ENCODE peak calls at places on chromosomes 6 and 20, in four cellular contexts. U, L, O and X are unnamed samples.

GRCh38 chr6:10269814-10270472 is 144.9 kb downstream of the TFAP2A start:
- DNase-seq in L (no peak), U (no peak), O (no peak), X (no peak)

GRCh38 chr6:146913842-146914562 is 290.2 kb upstream of the STXBP5 start:
- DNase-seq in O (peak; percentile 65), L (peak; percentile 89), U (peak; percentile 99), X (peak; percentile 59)

GRCh38 chr6:44117397-44118128 is 9.7 kb downstream of the MRPL14 start:
- DNase-seq in O (no peak), L (no peak), U (no peak), X (no peak)

GRCh38 chr6:16716450-16716858 is 44.8 kb downstream of the ATXN1 start:
- DNase-seq in O (no peak), U (no peak), L (no peak), X (no peak)

GRCh38 chr20:22821826-22822225 is 213.3 kb upstream of the SSTR4 start:
- DNase-seq in O (no peak), L (no peak), U (no peak), X (no peak)

GRCh38 chr6:1903780-1904493 is 294.2 kb downstream of the FOXC1 start:
- DNase-seq in L (no peak), U (no peak), O (no peak), X (no peak)

GRCh38 chr6:136158398-136158797 is 91.7 kb downstream of the MTFR2 start:
- DNase-seq in O (no peak), L (no peak), U (no peak), X (no peak)

GRCh38 chr20:53149184-53149651 is 177.1 kb downstream of the TSHZ2 start:
- DNase-seq in L (no peak), U (no peak), O (no peak), X (no peak)

GRCh38 chr6:63391203-63391970 is 71.6 kb upstream of the LGSN start:
- DNase-seq in U (no peak), L (no peak), O (no peak), X (no peak)

GRCh38 chr6:42441059-42441471 is 10.7 kb downstream of the TRERF1 start:
- DNase-seq in O (no peak), L (no peak), U (peak; percentile 81), X (peak; percentile 37)

GRCh38 chr6:165832471-165832836 is 169.4 kb upstream of the PDE10A start:
- DNase-seq in O (no peak), L (no peak), U (no peak), X (no peak)

GRCh38 chr20:58071991-58072390 is 156.5 kb downstream of the ANKRD60 start:
- DNase-seq in L (no peak), U (no peak), O (no peak), X (no peak)

GRCh38 chr6:158060447-158061360 is 79.0 kb downstream of the SYNJ2 start:
- DNase-seq in O (no peak), L (no peak), U (peak; percentile 94), X (no peak)

GRCh38 chr20:59322813-59323469 is 22.5 kb downstream of the EDN3 start:
- DNase-seq in U (no peak), L (no peak), O (no peak), X (no peak)

GRCh38 chr20:62805365-62805710 is 703 bp downstream of the OGFR start:
- DNase-seq in L (no peak), U (no peak), O (no peak), X (no peak)

GRCh38 chr20:60851826-60852704 is 400.0 kb upstream of the CDH4 start:
- DNase-seq in U (no peak), O (peak; percentile 17), L (peak; percentile 76), X (peak; percentile 72)

GRCh38 chr20:61280217-61280980 is 28.3 kb downstream of the CDH4 start:
- DNase-seq in O (no peak), U (no peak), L (no peak), X (no peak)

GRCh38 chr20:61099786-61100185 is 152.3 kb upstream of the CDH4 start:
- DNase-seq in O (no peak), U (no peak), L (no peak), X (no peak)

GRCh38 chr6:130593200-130593599 is 227.4 kb downstream of the TMEM200A start:
- DNase-seq in O (no peak), U (no peak), L (no peak), X (no peak)

GRCh38 chr6:136161950-136162349 is 88.2 kb downstream of the MTFR2 start:
- DNase-seq in U (no peak), L (no peak), O (no peak), X (no peak)

GRCh38 chr20:50191065-50191565 is 485 bp downstream of the CEBPB start:
- DNase-seq in L (no peak), O (no peak), U (no peak), X (peak; percentile 68)

GRCh38 chr6:87436435-87436834 is 28.7 kb downstream of the CFAP206 start:
- DNase-seq in U (peak; percentile 73), O (peak; percentile 82), L (peak; percentile 77), X (peak; percentile 69)

GRCh38 chr6:34696739-34697543 is at the start of gene ILRUN:
- DNase-seq in O (peak; percentile 95), L (peak; percentile 94), U (peak; percentile 92), X (peak; percentile 98)

GRCh38 chr20:11810316-11811130 is 107.2 kb upstream of the BTBD3 start:
- DNase-seq in O (no peak), L (no peak), U (peak; percentile 91), X (no peak)

GRCh38 chr20:54366669-54367068 is 108.7 kb upstream of the DOK5 start:
- DNase-seq in O (no peak), U (no peak), L (no peak), X (no peak)

GRCh38 chr6:46246081-46246480 is 75.3 kb upstream of the ENPP5 start:
- DNase-seq in O (no peak), U (no peak), L (no peak), X (no peak)

GRCh38 chr6:135183532-135184440 is 2.7 kb downstream of the MYB start:
- DNase-seq in L (peak; percentile 85), U (peak; percentile 28), O (peak; percentile 23), X (no peak)

GRCh38 chr6:135424385-135424784 is 73.2 kb downstream of the AHI1 start:
- DNase-seq in U (no peak), O (no peak), L (no peak), X (no peak)

GRCh38 chr6:47438481-47439347 is 38.9 kb upstream of the CD2AP start:
- DNase-seq in U (no peak), L (no peak), O (no peak), X (no peak)

DNA sequence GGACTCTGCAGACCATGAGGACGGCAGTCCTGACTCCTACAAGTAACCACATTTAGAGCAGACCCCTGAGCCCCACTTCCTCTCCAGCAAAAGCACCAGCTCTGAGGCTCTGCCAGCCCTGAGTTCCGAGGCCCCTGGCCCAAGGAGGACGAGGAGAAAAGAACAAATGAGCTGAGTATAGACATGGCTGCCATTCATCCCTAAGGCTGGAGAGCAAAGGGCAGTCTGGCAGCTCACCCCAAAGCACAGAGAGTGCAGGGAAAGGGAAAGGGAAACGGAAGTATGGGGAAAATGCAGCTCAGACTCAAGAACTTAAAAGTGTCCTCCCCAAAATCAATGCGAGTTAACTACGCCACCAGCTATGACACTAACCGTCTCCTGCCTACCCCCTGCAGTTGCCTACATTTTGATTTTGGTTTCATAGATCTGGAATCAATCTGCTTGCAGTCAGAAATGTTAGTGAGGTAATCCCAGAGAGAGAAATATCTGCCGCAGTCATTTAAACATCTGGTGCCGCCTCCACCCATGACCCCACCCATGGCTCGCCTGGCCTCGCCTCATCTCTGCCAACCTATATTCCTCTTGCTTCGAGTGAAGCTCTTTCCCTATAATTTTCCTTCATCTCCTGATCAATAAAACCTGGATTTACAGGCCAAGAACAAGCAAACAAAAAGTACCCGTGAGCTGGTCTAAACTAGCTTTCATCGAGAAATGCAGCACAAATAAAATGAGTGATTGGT is 49.6 kb upstream of the AFDN start:
- DNase-seq in L (no peak), O (no peak), U (no peak), X (no peak)
- H3K14ac ChIP-seq in L (no peak overlapping the region), O (no peak overlapping the region), U (no peak overlapping the region), X (no peak overlapping the region)

DNA sequence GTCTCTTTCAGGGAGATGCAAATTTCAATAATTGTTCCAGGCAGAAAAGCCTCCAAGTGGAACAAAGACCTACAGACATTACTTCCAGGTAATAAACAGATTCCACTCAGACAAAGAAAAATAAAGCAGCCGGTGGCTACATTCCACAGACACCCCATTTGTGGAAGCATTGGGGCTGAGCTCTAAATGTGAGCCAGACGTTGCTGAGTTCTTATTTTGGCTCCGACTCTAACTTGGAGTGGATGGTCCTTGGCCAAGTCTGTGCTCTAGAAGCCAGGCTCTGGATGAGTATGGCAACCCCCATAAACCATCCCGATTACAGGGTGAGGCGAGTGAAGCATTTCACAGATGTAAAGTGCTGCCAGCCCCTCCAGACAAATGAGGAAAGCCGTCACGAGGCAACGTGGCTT is 6.6 kb downstream of the TRAM2 start:
- DNase-seq in U (no peak), O (no peak), L (no peak), X (no peak)
- H3K14ac ChIP-seq in U (peak overlapping the region; percentile 42), O (no peak overlapping the region), L (peak overlapping the region; percentile 11), X (no peak overlapping the region)

GRCh38 chr20:37346526-37347346 is 796 bp downstream of the SRC start:
- DNase-seq in L (peak; percentile 42), U (no peak), O (peak; percentile 38), X (no peak)

GRCh38 chr20:37348643-37349516 is 2.9 kb downstream of the SRC start:
- DNase-seq in U (no peak), O (no peak), L (no peak), X (no peak)

GRCh38 chr20:37347347-37347823 is 1.4 kb downstream of the SRC start:
- DNase-seq in O (no peak), L (no peak), U (no peak), X (no peak)

GRCh38 chr20:37349517-37350491 is 3.9 kb downstream of the SRC start:
- DNase-seq in O (no peak), U (peak; percentile 17), L (peak; percentile 24), X (no peak)

DNA sequence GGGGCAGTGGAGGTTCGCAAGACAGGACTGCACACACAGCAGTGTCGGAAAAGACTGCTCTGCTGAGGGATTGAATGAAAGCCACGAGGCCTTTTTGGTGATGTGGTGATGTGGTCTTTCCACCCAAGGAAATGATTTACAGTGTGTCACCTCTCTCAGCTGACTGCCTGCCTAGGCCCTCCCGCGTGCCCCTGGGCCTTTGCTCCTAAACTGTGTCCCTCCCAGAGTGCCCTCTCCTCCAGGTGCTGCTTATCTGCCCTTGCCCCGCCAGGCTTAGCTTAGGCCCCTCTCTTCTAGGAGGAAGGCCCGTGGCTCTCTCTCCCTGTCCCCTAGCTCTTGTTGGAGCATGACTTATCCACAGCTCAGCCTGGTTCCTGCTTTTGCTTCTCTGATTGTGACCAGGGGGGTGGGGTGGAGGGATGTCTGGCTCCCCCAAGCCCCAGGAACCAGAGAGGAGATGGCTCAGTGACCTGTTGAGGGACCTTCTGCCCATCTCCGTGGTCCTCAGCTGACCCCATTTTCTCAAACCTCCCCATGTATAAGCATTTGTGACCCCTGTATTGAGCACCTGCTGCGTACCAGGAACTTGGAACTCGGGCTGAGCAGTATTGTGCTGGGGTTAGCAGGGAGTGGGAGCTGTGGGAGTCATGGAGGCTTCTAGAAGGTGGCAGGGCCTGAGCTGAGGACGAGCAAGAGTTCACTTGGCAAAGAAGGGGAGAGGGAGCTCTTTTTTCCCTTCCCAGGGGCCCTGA is 2.1 kb downstream of the SRC start:
- DNase-seq in L (no peak), U (no peak), O (no peak), X (no peak)
- H3K14ac ChIP-seq in L (no peak overlapping the region), U (no peak overlapping the region), O (no peak overlapping the region), X (no peak overlapping the region)

DNA sequence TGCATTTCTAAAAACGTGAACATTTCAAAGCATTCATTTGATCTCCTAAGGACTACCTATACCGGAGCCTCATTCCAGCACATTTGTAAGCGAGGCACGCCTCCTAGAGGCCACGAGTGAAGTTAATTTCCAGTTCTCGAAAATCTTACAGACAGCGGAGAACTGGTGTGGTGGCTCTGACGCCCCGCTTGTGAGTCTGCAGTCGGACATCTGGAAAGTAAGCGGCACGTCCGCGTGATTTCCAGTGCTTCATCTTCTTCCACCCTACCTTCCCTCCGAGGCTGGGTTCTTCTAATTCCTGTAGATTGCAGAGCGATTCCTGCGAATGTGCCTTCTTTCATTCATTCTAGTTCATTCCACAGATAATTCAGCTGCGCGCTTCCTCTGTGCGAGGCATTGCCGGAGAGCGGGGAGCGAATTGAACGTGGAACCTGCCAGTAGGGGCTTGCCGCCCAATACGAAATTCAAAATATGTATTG is 810 bp upstream of the PRIM2 start:
- DNase-seq in U (peak; percentile 92), O (peak; percentile 84), L (peak; percentile 87), X (peak; percentile 56)
- H3K14ac ChIP-seq in U (peak overlapping the region; percentile 98), O (no peak overlapping the region), L (no peak overlapping the region), X (no peak overlapping the region)